ENCODE peak calls at places on chromosomes 1 and 21, in eight cellular contexts. V is tibial nerve; J is K562; M is CD8-positive, alpha-beta memory T cell; P is CD4-positive, CD25-positive, alpha-beta regulatory T cell; R is small intestine; H is A549; B is trophoblast cell. O is an unnamed sample. For H3K4me1, the result is how much of the 10 kb centered on the place peaks cover.

GRCh38 chr1:247332901-247333361 is 1.3 kb upstream of the ZNF496 start:
- DNase-seq in P (no peak), J (no peak), V (peak), H (no peak), B (peak), R (peak), M (no peak), O (peak)

GRCh38 chr1:165376041-165376810 is 19.7 kb upstream of the LMX1A start:
- DNase-seq in P (no peak), H (no peak), B (no peak), J (peak), V (peak), M (no peak), R (peak), O (peak)

GRCh38 chr1:68232354-68233148 is at the start of gene WLS:
- DNase-seq in M (no peak), B (peak), H (peak), V (peak), J (no peak), R (peak), P (no peak), O (peak)

GRCh38 chr21:46078322-46078981 is 19.5 kb upstream of the COL6A2 start:
- DNase-seq in M (no peak), J (no peak), B (no peak), V (peak), P (no peak), R (no peak), H (no peak), O (peak)

GRCh38 chr1:10904396-10905358 is 107.8 kb upstream of the TARDBP start:
- DNase-seq in V (no peak), H (no peak), M (peak), R (no peak), J (no peak), P (peak), B (no peak), O (no peak)

GRCh38 chr1:159161001-159161718 is 10.3 kb upstream of the CADM3 start:
- DNase-seq in R (peak), M (peak), B (peak), V (peak), H (peak), J (peak), P (peak), O (peak)

GRCh38 chr1:22790232-22791008 is 79.8 kb downstream of the EPHB2 start:
- DNase-seq in R (peak), M (no peak), V (no peak), J (no peak), B (peak), P (no peak), H (no peak), O (no peak)

GRCh38 chr1:209652873-209653401 is 712 bp upstream of the LAMB3 start:
- DNase-seq in B (peak), M (no peak), V (peak), J (peak), H (no peak), R (peak), P (no peak), O (no peak)

GRCh38 chr1:64755356-64755755 is 10.5 kb downstream of the RAVER2 start:
- DNase-seq in B (no peak), V (no peak), M (no peak), J (no peak), P (no peak), H (no peak), R (peak), O (no peak)

GRCh38 chr21:31531967-31532366 is 127.5 kb upstream of the SOD1 start:
- DNase-seq in R (no peak), H (no peak), J (no peak), P (no peak), B (peak), V (no peak), M (no peak), O (no peak)

GRCh38 chr1:50978852-50979781 is 9.1 kb downstream of the CDKN2C start:
- DNase-seq in R (peak), J (peak), H (no peak), P (no peak), B (peak), V (no peak), M (peak), O (no peak)

GRCh38 chr1:234676103-234676594 is 66.2 kb upstream of the IRF2BP2 start:
- DNase-seq in R (peak), J (peak), H (peak), B (peak), M (peak), V (peak), P (peak), O (peak)

GRCh38 chr1:147878022-147878421 is 24.6 kb upstream of the GJA8 start:
- DNase-seq in B (no peak), V (no peak), J (no peak), P (no peak), H (no peak), R (no peak), M (no peak), O (no peak)

GRCh38 chr1:40743860-40744259 is 39.7 kb upstream of the KCNQ4 start:
- DNase-seq in R (no peak), J (no peak), H (no peak), B (no peak), V (no peak), P (no peak), M (no peak), O (no peak)

GRCh38 chr1:40745180-40745579 is 38.4 kb upstream of the KCNQ4 start:
- DNase-seq in H (no peak), V (no peak), P (no peak), B (peak), M (no peak), J (no peak), R (no peak), O (no peak)

GRCh38 chr1:40740992-40741736 is 42.4 kb upstream of the KCNQ4 start:
- DNase-seq in J (no peak), H (no peak), M (no peak), R (no peak), V (no peak), B (no peak), P (no peak), O (no peak)

GRCh38 chr1:40742363-40743061 is 41.1 kb upstream of the KCNQ4 start:
- DNase-seq in M (no peak), V (no peak), R (no peak), P (no peak), B (peak), J (no peak), H (no peak), O (no peak)

DNA sequence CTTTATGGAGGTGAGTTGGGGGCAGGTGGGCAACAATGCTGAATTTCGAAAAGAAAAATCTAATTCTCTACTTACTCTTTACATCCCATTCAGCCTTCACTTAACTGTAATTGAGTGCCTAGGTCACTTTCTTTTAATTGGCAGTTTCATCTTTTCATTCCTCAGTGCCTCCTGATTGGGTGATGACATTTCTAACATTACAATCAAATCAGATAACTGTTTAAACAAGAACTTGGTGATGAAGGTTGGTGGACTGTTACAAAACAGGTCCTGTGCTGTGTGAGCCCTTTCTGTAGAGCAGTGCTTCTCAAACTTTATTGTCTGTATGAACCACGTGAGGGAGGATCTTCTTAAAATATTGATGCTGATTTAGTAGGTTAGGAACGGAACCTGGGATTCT is 40.1 kb upstream of the KCNQ4 start:
- DNase-seq in H (no peak), R (no peak), V (no peak), J (no peak), P (no peak), M (no peak), B (no peak), O (no peak)
- H3K4me1 ChIP-seq in H (under half), R (under half), V (under half), J (under half), P (under half), M (under half), B (under half), O (under half)

DNA sequence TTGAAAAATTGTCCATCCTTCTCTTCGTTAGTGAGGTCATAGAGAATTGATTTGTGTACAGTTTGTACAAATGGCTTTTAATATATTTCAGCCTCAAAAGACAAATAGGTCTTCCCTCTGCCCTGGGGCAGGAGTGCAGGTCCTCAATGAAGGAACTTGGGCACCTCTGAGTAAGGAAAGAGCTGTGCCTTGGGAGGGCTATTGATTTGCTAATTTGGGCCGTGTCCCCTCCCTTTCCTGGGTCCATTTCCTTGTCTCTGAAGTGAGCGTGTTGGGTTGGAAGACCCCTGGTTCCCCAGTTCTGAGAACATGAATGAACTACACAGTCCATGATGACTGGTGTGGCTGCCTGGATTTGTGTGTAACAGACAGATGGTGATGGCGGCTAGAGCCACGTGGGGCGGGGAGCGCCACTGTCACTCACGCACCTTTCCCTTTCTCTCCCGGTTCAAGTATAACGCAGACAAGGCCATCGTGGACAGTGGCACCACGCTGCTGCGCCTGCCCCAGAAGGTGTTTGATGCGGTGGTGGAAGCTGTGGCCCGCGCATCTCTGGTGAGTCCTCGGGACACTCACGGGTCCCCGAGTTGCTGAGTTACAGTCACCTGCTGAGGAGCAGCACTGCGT is 71.0 kb upstream of the FAM3B start:
- DNase-seq in H (no peak), P (no peak), M (no peak), J (no peak), R (no peak), B (no peak), V (no peak), O (no peak)
- H3K27ac ChIP-seq in H (no peak), P (no peak), M (no peak), J (no peak), R (no peak), B (no peak), V (no peak), O (no peak)

DNA sequence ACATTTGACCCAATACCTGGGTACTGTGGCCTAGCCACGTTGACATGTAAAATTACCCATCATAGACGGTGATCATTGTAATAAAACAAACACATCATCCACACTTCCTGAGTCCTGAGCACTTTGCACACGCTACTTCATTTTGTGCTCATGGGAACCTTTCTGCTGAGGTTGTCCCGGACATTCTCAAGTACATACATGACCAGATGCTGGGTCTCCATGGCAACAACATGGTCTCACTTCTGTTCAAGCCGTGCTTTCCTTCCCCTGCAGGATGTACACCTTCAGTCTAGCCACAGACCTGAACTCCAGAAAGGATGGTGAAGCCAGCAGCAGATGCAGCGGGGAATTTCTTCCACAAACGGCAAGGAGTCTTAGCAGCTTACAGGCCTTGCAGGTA is 22.7 kb downstream of the UBASH3A start:
- DNase-seq in V (no peak), J (no peak), R (no peak), M (no peak), P (no peak), H (no peak), B (no peak), O (no peak)
- H3K4me1 ChIP-seq in V (under half), J (under half), R (under half), M (half or more), P (half or more), H (under half), B (under half), O (under half)

GRCh38 chr1:27616441-27616840 is 12.5 kb upstream of the AHDC1 start:
- DNase-seq in H (no peak), V (no peak), J (no peak), R (no peak), P (no peak), B (no peak), M (no peak), O (no peak)
- H3K27ac ChIP-seq in H (no peak), V (no peak), J (no peak), R (no peak), P (no peak), B (no peak), M (peak), O (no peak)

DNA sequence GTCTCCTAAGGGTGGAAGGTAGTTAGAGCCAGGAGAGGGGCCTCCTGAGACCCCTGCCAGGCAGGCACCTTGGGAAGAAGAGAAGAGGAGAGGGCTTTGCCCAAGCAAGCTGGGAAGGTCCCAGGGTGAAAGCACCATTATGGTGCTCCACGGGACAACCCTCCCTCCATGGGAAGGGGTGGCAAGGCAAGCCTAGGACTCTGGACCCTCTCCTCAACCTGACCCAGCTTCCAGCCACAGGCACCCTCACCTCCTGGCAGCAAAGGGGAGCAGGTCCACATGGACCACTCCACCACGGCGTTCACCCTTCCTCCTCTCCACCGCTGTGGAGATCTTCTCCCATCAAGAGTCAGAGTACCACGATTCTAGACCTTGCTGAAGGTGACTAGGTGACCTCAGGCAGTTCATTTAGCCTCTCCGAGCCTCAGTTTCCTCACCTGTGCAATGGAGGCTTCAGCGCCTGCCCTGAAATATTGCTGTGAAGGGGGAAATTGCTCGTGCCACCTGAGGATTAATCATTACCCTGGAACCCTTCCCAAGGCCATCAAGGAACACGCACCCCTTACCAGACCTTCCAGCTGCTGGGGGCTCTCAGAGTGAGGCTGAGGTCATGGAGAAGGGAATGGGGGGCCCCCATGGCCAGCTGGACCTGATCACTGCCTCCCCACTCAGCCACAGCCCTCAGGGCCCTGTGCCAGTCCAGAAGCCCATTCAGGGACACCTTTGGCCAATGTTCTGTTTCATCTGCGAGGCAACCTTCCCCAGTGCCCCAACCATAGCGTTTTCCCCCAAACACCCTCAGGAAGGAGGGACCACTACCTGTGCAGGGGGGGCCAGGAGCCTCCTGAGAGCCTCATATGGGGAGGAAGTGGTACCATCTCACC is 1.6 kb downstream of the RAP1GAP start:
- DNase-seq in M (no peak), B (no peak), J (no peak), P (no peak), R (no peak), H (no peak), V (no peak), O (no peak)
- H3K4me1 ChIP-seq in M (under half), B (under half), J (under half), P (under half), R (under half), H (under half), V (under half), O (under half)

GRCh38 chr1:61184714-61185106 is 102.3 kb downstream of the NFIA start:
- DNase-seq in V (no peak), P (no peak), H (no peak), B (no peak), M (no peak), J (no peak), R (no peak), O (no peak)

GRCh38 chr1:61190476-61191067 is 108.2 kb downstream of the NFIA start:
- DNase-seq in H (no peak), B (peak), M (no peak), P (no peak), V (no peak), J (no peak), R (no peak), O (no peak)

GRCh38 chr1:61186753-61187152 is 104.4 kb downstream of the NFIA start:
- DNase-seq in J (no peak), P (no peak), B (no peak), R (no peak), M (no peak), H (no peak), V (no peak), O (no peak)

GRCh38 chr1:61184035-61184713 is 101.8 kb downstream of the NFIA start:
- DNase-seq in V (peak), H (peak), R (peak), B (peak), J (peak), P (no peak), M (no peak), O (peak)

DNA sequence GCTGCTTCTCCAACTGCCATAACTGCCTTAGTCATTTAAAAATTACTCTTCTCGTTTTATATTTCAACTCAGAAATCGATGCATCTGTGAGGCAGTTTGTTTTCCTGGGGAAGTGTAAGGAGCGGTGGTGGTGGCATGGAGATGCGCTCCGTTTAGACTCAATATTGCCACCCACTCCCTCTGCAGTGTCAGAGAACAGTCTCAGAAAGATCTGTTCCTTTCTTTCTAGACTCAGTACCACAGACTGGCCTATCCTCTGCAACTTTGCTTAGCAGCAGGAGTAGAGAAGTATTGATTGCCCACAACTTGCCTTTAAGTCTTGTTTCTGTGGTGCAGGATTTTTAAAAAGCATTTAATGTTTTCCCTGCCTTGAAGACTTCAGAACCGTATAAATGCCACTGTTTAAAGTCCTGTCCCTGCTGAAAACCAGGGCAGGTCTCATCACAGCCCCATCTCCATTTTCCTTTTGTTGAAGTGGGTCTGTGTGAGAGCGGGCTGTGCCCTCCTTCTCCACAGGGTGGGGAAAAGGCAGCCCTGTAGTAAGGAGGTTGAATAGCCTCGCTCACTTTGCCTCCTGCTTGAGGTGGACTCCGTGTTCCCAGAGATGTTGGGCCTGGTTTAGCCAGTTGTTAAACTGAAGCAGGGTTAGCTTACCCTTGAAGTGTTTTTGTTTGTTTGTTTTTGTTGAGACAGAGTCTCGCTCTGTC is 105.2 kb downstream of the NFIA start:
- DNase-seq in R (no peak), H (no peak), P (no peak), M (no peak), J (no peak), V (no peak), B (no peak), O (no peak)
- H3K27ac ChIP-seq in R (no peak), H (no peak), P (no peak), M (no peak), J (no peak), V (peak), B (no peak), O (no peak)

DNA sequence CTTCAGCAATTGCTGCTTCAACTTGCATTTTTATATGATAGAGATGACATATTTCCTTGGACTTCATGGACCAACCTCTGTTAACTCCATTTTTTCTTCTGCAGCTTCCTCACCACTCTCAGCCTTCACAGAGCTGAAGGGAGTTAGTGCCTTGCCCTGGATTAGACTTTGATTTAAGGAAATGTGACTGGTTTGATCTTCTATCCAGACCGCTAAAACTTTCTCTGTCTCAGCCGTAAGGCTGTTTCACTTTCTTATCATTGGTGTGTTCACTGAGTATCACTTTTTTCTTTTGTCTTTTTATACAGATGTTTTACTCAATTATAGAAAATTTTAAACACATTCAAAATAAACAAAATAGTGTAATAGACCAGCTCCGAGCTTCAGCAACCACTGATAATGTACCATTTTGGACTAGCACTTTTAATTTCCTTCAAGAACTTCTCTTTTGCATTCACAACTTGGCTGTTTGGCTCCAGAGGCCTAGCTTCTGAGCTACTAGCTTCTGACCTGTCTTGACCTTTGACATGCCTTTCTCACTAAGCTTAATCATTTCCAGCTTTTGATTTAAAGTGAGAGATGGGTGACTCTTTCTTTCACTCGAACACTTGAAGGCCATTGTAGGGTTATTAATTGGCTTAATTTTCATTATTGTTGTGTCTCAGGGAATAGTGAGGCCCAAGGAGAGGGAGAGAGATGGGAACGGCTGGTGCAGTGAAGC is 9.3 kb downstream of the NEK7 start:
- DNase-seq in V (no peak), M (peak), R (peak), B (no peak), J (no peak), H (no peak), P (peak), O (no peak)
- H3K4me1 ChIP-seq in V (under half), M (half or more), R (under half), B (under half), J (half or more), H (under half), P (half or more), O (under half)

GRCh38 chr21:33293811-33294216 is 27.6 kb downstream of the IL10RB start:
- DNase-seq in P (peak), R (no peak), B (no peak), H (no peak), J (no peak), M (peak), V (no peak), O (no peak)
- H3K27ac ChIP-seq in P (no peak), R (no peak), B (no peak), H (no peak), J (no peak), M (no peak), V (no peak), O (no peak)